ENCODE peak calls at places on chromosomes 16 and 17, in ten cellular contexts. I, N, K, P, R, S, D, W, B and X are unnamed samples. For H3K4me1, the result is how much of the 10 kb centered on the place peaks cover.

GRCh38 chr17:7552621-7553051 is 3.8 kb downstream of the TNFSF12 start:
- DNase-seq in I (peak), N (no peak), K (no peak), P (no peak), R (no peak), S (no peak), D (peak), W (no peak), B (no peak), X (peak)

GRCh38 chr17:63542942-63543821 is 7.1 kb upstream of the DCAF7 start:
- DNase-seq in I (peak), N (no peak), K (no peak), P (no peak), R (no peak), S (no peak), D (no peak), W (no peak), B (no peak), X (no peak)

GRCh38 chr17:48928876-48929811 is 15.5 kb downstream of the SNF8 start:
- DNase-seq in I (no peak), N (no peak), K (peak), P (no peak), R (no peak), S (no peak), D (no peak), W (no peak), B (no peak), X (no peak)

GRCh38 chr17:12727076-12727750 is 61.5 kb downstream of the MYOCD start:
- DNase-seq in I (no peak), N (no peak), K (peak), P (no peak), R (no peak), S (no peak), D (no peak), W (no peak), B (no peak), X (no peak)

GRCh38 chr17:1473841-1474240 is 17.8 kb upstream of the CRK start:
- DNase-seq in I (no peak), N (no peak), K (no peak), P (no peak), R (no peak), S (no peak), D (no peak), W (no peak), B (no peak), X (no peak)

GRCh38 chr17:60135160-60135950 is 14.4 kb upstream of the CA4 start:
- DNase-seq in I (peak), N (peak), K (peak), P (peak), R (peak), S (peak), D (peak), W (peak), B (peak), X (peak)

GRCh38 chr16:56513972-56514371 is 5.9 kb downstream of the BBS2 start:
- DNase-seq in I (peak), N (peak), K (peak), P (no peak), R (peak), S (peak), D (peak), W (no peak), B (peak), X (no peak)

GRCh38 chr16:11257131-11257938 is 1.3 kb upstream of the SOCS1 start:
- DNase-seq in I (peak), N (peak), K (peak), P (peak), R (peak), S (peak), D (peak), W (peak), B (peak), X (peak)

GRCh38 chr17:28746611-28747045 is 2.8 kb downstream of the TRAF4 start:
- DNase-seq in I (no peak), N (peak), K (no peak), P (no peak), R (peak), S (no peak), D (no peak), W (no peak), B (no peak), X (no peak)

GRCh38 chr17:77963441-77963840 is 4.9 kb downstream of the TNRC6C start:
- DNase-seq in I (no peak), N (no peak), K (peak), P (no peak), R (no peak), S (no peak), D (no peak), W (no peak), B (no peak), X (peak)

GRCh38 chr16:69286941-69287713 is 24.0 kb upstream of the VPS4A start:
- DNase-seq in I (peak), N (no peak), K (peak), P (peak), R (peak), S (peak), D (peak), W (peak), B (peak), X (peak)

GRCh38 chr17:62963296-62963695 is 2.7 kb upstream of the TANC2 start:
- DNase-seq in I (no peak), N (no peak), K (peak), P (no peak), R (peak), S (peak), D (no peak), W (no peak), B (no peak), X (no peak)

GRCh38 chr17:42118545-42118944 is 2.6 kb downstream of the KAT2A start:
- DNase-seq in I (no peak), N (peak), K (peak), P (no peak), R (no peak), S (peak), D (no peak), W (no peak), B (no peak), X (peak)

GRCh38 chr16:28936784-28937155 is 5.0 kb downstream of the CD19 start:
- DNase-seq in I (no peak), N (no peak), K (no peak), P (no peak), R (no peak), S (no peak), D (no peak), W (no peak), B (no peak), X (no peak)

GRCh38 chr17:78325076-78325712 is 34.7 kb downstream of the SOCS3 start:
- DNase-seq in I (peak), N (no peak), K (peak), P (peak), R (no peak), S (no peak), D (peak), W (peak), B (no peak), X (no peak)

GRCh38 chr16:10126686-10127085 is 55.5 kb downstream of the GRIN2A start:
- DNase-seq in I (peak), N (no peak), K (no peak), P (no peak), R (no peak), S (no peak), D (no peak), W (no peak), B (no peak), X (no peak)

GRCh38 chr17:50361561-50362480 is 11.2 kb downstream of the MRPL27 start:
- DNase-seq in I (no peak), N (peak), K (peak), P (peak), R (peak), S (peak), D (peak), W (no peak), B (peak), X (peak)

GRCh38 chr17:41977991-41978390 is 11.4 kb downstream of the CNP start:
- DNase-seq in I (no peak), N (no peak), K (no peak), P (no peak), R (no peak), S (no peak), D (no peak), W (no peak), B (no peak), X (no peak)

GRCh38 chr16:21987498-21987897 is 13.4 kb downstream of the PDZD9 start:
- DNase-seq in I (no peak), N (no peak), K (no peak), P (no peak), R (no peak), S (no peak), D (no peak), W (no peak), B (no peak), X (no peak)

GRCh38 chr16:21982108-21982507 is 18.8 kb downstream of the PDZD9 start:
- DNase-seq in I (no peak), N (no peak), K (no peak), P (no peak), R (no peak), S (no peak), D (no peak), W (no peak), B (no peak), X (no peak)

GRCh38 chr16:21986692-21987246 is 14.1 kb downstream of the PDZD9 start:
- DNase-seq in I (no peak), N (no peak), K (no peak), P (no peak), R (no peak), S (no peak), D (no peak), W (no peak), B (no peak), X (no peak)

GRCh38 chr16:21985524-21985923 is 15.4 kb downstream of the PDZD9 start:
- DNase-seq in I (no peak), N (no peak), K (no peak), P (no peak), R (no peak), S (no peak), D (no peak), W (no peak), B (no peak), X (no peak)

DNA sequence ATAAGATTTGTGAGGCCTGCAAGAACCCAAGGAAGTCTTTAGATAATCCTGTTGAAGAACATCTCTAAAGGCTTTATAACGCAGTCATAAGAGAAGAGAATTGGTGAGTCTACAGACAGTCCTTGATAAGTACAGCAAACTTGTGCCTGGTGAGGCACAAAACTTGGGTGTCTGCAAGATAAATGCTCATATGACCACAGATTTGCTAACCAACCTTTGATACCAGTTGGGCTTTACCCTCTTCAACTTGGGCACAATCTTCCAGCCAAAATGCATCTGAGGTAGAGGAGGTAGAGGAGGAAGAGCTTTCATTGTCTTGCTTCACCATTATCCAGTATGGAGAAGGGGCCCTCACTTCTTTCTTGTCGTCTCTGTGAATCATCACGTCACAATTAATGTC is 16.9 kb downstream of the PDZD9 start:
- DNase-seq in I (no peak), N (no peak), K (no peak), P (no peak), R (no peak), S (no peak), D (no peak), W (no peak), B (no peak), X (no peak)
- H3K4me1 ChIP-seq in I (under half), N (under half), K (under half), P (under half), R (under half), S (under half), D (under half), W (under half), B (under half), X (under half)

GRCh38 chr17:19243838-19244237 is 6.7 kb downstream of the EPN2 start:
- DNase-seq in I (no peak), N (no peak), K (no peak), P (no peak), R (no peak), S (no peak), D (no peak), W (no peak), B (no peak), X (no peak)

GRCh38 chr17:19244357-19244756 is 7.2 kb downstream of the EPN2 start:
- DNase-seq in I (no peak), N (no peak), K (no peak), P (no peak), R (no peak), S (no peak), D (no peak), W (no peak), B (no peak), X (no peak)

GRCh38 chr17:19242323-19242722 is 5.2 kb downstream of the EPN2 start:
- DNase-seq in I (no peak), N (no peak), K (no peak), P (no peak), R (peak), S (peak), D (no peak), W (no peak), B (no peak), X (no peak)

GRCh38 chr17:19242926-19243325 is 5.8 kb downstream of the EPN2 start:
- DNase-seq in I (no peak), N (no peak), K (no peak), P (no peak), R (no peak), S (no peak), D (no peak), W (no peak), B (no peak), X (no peak)

GRCh38 chr17:19244796-19245195 is 7.6 kb downstream of the EPN2 start:
- DNase-seq in I (no peak), N (no peak), K (no peak), P (no peak), R (no peak), S (no peak), D (no peak), W (no peak), B (no peak), X (no peak)
- H3K4me1 ChIP-seq in I (under half), N (under half), K (under half), P (under half), R (under half), S (under half), D (under half), W (half or more), B (under half), X (under half)

GRCh38 chr16:89300311-89300975 is 82.9 kb downstream of the ZNF778 start:
- DNase-seq in I (peak), N (no peak), K (peak), P (peak), R (no peak), S (no peak), D (no peak), W (peak), B (no peak), X (no peak)
- H3K4me1 ChIP-seq in I (under half), N (under half), K (under half), P (under half), R (under half), S (under half), D (under half), W (under half), B (under half), X (under half)

GRCh38 chr16:71625113-71625850 is 702 bp upstream of the MARVELD3 start:
- DNase-seq in I (no peak), N (no peak), K (no peak), P (no peak), R (no peak), S (no peak), D (no peak), W (no peak), B (no peak), X (no peak)
- H3K4me1 ChIP-seq in I (under half), N (under half), K (under half), P (under half), R (under half), S (under half), D (under half), W (under half), B (under half), X (under half)

GRCh38 chr17:37614391-37614790 is 5.2 kb upstream of the SYNRG start:
- DNase-seq in I (no peak), N (no peak), K (peak), P (no peak), R (peak), S (no peak), D (no peak), W (no peak), B (no peak), X (no peak)

GRCh38 chr17:37609170-37610040 is at the start of gene SYNRG:
- DNase-seq in I (peak), N (peak), K (peak), P (peak), R (peak), S (peak), D (peak), W (peak), B (peak), X (peak)

GRCh38 chr17:37610971-37611370 is 1.8 kb upstream of the SYNRG start:
- DNase-seq in I (no peak), N (no peak), K (no peak), P (no peak), R (no peak), S (no peak), D (no peak), W (no peak), B (no peak), X (no peak)

GRCh38 chr17:37614823-37615222 is 5.6 kb upstream of the SYNRG start:
- DNase-seq in I (no peak), N (no peak), K (no peak), P (no peak), R (no peak), S (no peak), D (no peak), W (no peak), B (no peak), X (no peak)
- H3K4me1 ChIP-seq in I (under half), N (under half), K (under half), P (under half), R (under half), S (under half), D (under half), W (under half), B (under half), X (under half)

DNA sequence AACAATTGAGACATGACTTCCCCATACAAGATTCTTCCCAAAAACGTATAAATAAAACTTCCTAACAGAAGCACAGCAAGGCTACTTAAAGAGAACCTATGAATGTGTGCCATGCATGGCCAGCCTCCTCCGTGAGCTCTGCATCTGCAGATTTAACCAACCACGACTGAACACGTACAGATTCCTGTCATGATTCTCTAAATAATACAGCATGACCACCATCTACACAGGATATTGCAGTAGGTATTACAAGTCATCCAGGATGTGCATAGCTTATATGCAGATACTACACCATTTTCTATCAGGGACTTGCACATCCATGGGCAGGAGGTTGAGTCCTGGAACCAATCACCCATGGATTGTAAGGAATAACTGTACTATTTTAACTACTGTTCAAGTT is 1.4 kb upstream of the QRICH2 start:
- DNase-seq in I (no peak), N (no peak), K (no peak), P (no peak), R (no peak), S (no peak), D (no peak), W (no peak), B (no peak), X (no peak)
- H3K4me1 ChIP-seq in I (under half), N (under half), K (under half), P (under half), R (under half), S (under half), D (under half), W (under half), B (under half), X (under half)

GRCh38 chr16:73140944-73141343 is 93.0 kb upstream of the ZFHX3 start:
- DNase-seq in I (no peak), N (no peak), K (no peak), P (no peak), R (no peak), S (no peak), D (no peak), W (no peak), B (no peak), X (no peak)
- H3K4me1 ChIP-seq in I (under half), N (under half), K (under half), P (under half), R (under half), S (under half), D (under half), W (under half), B (under half), X (under half)